ENCODE peak calls at places on chromosome 5, in four cellular contexts. E is K562, Y is WTC11, J is HepG2. H is an unnamed sample.

GRCh38 chr5:25357605-25358004 is 712.8 kb upstream of the CDH10 start:
- DNase-seq in E (no peak), Y (no peak), J (no peak), H (no peak)

GRCh38 chr5:138752951-138753793 is at the start of gene CTNNA1:
- DNase-seq in E (peak), Y (peak), J (peak), H (peak)

GRCh38 chr5:35921930-35922329 is 16.5 kb downstream of the CAPSL start:
- DNase-seq in E (no peak), Y (no peak), J (no peak), H (no peak)

GRCh38 chr5:117393125-117393524 is 818.5 kb upstream of the SEMA6A start:
- DNase-seq in E (no peak), Y (no peak), J (no peak), H (no peak)

GRCh38 chr5:131382407-131383395 is 118.8 kb downstream of the CDC42SE2 start:
- DNase-seq in E (peak), Y (peak), J (peak), H (peak)

GRCh38 chr5:17069995-17070405 is 133.9 kb upstream of the MYO10 start:
- DNase-seq in E (peak), Y (no peak), J (no peak), H (no peak)

GRCh38 chr5:152514827-152515397 is 109.8 kb upstream of the NMUR2 start:
- DNase-seq in E (peak), Y (no peak), J (peak), H (peak)

GRCh38 chr5:59039003-59039295 is 456.1 kb downstream of the RAB3C start:
- DNase-seq in E (no peak), Y (peak), J (no peak), H (peak)

GRCh38 chr5:169595172-169595820 is 11.7 kb downstream of the SPDL1 start:
- DNase-seq in E (no peak), Y (no peak), J (no peak), H (no peak)

GRCh38 chr5:170216262-170216864 is 16.4 kb upstream of the C5orf58 start:
- DNase-seq in E (peak), Y (peak), J (peak), H (peak)

GRCh38 chr5:68557162-68557936 is 341.8 kb downstream of the PIK3R1 start:
- DNase-seq in E (no peak), Y (no peak), J (no peak), H (no peak)

GRCh38 chr5:164355267-164355830 is 849.9 kb downstream of the MAT2B start:
- DNase-seq in E (peak), Y (no peak), J (no peak), H (peak)

GRCh38 chr5:41256400-41256799 is 43.1 kb upstream of the C6 start:
- DNase-seq in E (no peak), Y (no peak), J (no peak), H (no peak)

GRCh38 chr5:151581841-151582583 is 9.1 kb downstream of the FAT2 start:
- DNase-seq in E (no peak), Y (no peak), J (no peak), H (no peak)

GRCh38 chr5:77560677-77561263 is 68.7 kb upstream of the WDR41 start:
- DNase-seq in E (peak), Y (no peak), J (peak), H (peak)

GRCh38 chr5:136143312-136143711 is 10.7 kb downstream of the SMAD5 start:
- DNase-seq in E (no peak), Y (no peak), J (no peak), H (no peak)
- TF ChIP-seq ELF4 in E (no peak), Y (no peak), J (no peak), H (no peak)

GRCh38 chr5:65750938-65751337 is 28.9 kb downstream of the NLN start:
- DNase-seq in E (no peak), Y (no peak), J (no peak), H (no peak)

GRCh38 chr5:65749956-65750355 is 28.0 kb downstream of the NLN start:
- DNase-seq in E (no peak), Y (no peak), J (no peak), H (no peak)

GRCh38 chr5:65749221-65749844 is 27.3 kb downstream of the NLN start:
- DNase-seq in E (no peak), Y (no peak), J (no peak), H (no peak)

GRCh38 chr5:65758546-65759144 is 36.6 kb downstream of the NLN start:
- DNase-seq in E (no peak), Y (no peak), J (no peak), H (no peak)

GRCh38 chr5:65753189-65753588 is 31.2 kb downstream of the NLN start:
- DNase-seq in E (no peak), Y (no peak), J (no peak), H (no peak)
- TF ChIP-seq ELF4 in E (no peak), Y (no peak), J (no peak), H (no peak)

GRCh38 chr5:67272453-67273130 is 76.0 kb upstream of the CD180 start:
- DNase-seq in E (no peak), Y (no peak), J (no peak), H (no peak)
- TF ChIP-seq ELF4 in E (no peak), Y (no peak), J (no peak), H (no peak)

GRCh38 chr5:96967400-96967799 is 31.5 kb downstream of the LNPEP start:
- DNase-seq in E (no peak), Y (no peak), J (no peak), H (no peak)

GRCh38 chr5:96969401-96969800 is 33.5 kb downstream of the LNPEP start:
- DNase-seq in E (no peak), Y (no peak), J (no peak), H (no peak)

GRCh38 chr5:96968614-96969013 is 32.7 kb downstream of the LNPEP start:
- DNase-seq in E (no peak), Y (no peak), J (no peak), H (peak)

GRCh38 chr5:96966801-96967200 is 30.9 kb downstream of the LNPEP start:
- DNase-seq in E (no peak), Y (no peak), J (no peak), H (no peak)

DNA sequence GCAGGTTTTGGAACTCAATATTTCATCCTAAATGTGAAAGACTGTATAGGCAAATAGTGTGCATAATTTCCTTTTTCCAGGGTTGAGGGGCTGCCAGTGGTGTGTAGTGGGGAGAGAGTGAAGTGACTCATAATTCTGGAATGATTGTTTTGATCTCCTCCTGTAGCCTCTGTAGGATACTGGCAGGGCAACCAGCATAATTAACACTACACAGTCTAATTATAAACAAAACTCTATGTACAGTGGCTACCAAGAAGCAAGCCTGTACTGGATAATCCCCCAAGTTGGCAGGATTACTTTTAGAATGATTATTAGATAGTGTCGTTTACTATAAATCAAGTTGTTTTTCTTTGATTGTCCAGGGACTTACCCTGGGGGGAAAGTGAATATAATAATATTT is 32.2 kb downstream of the LNPEP start:
- DNase-seq in E (no peak), Y (no peak), J (peak), H (no peak)
- TF ChIP-seq ELF4 in E (no peak), Y (no peak), J (no peak), H (no peak)